ENCODE peak calls at places on chromosomes 4 and X, in nine cellular contexts. T is AG04449, N is endothelial cell of umbilical vein, F is neural progenitor cell, A is Peyer's patch, Z is cardiac fibroblast, E is spleen, S is OCI-LY7, P is foreskin fibroblast. H is an unnamed sample.
A peak's percentile ranks its signal among the peaks of the same experiment; 100 is the strongest.

GRCh38 chr4:141307241-141307689 is 86.6 kb downstream of the ZNF330 start:
- DNase-seq in T (peak; percentile 29), N (peak; percentile 69), F (peak; percentile 67), A (peak; percentile 67), Z (peak; percentile 74), E (peak; percentile 82), S (peak; percentile 48), P (peak; percentile 79), H (peak; percentile 52)

GRCh38 chr4:2305766-2306501 is 44.0 kb upstream of the MXD4 start:
- DNase-seq in T (no peak), N (no peak), F (no peak), A (peak; percentile 12), Z (peak; percentile 18), E (peak; percentile 42), S (no peak), P (peak; percentile 22), H (no peak)

GRCh38 chr4:100754741-100755140 is 236.9 kb upstream of the EMCN start:
- DNase-seq in T (no peak), N (no peak), F (no peak), A (no peak), Z (no peak), E (no peak), S (no peak), P (no peak), H (no peak)

GRCh38 chr4:3836802-3837601 is 70.8 kb downstream of the ADRA2C start:
- DNase-seq in T (no peak), N (no peak), F (peak; percentile 55), A (no peak), Z (no peak), E (no peak), S (peak; percentile 22), P (no peak), H (peak; percentile 63)

GRCh38 chrX:133943507-133943906 is 41.9 kb downstream of the GPC3 start:
- DNase-seq in T (no peak), N (no peak), F (no peak), A (no peak), Z (no peak), E (no peak), S (no peak), P (no peak), H (no peak)

GRCh38 chr4:149638073-149638472 is 177.6 kb downstream of the IQCM start:
- DNase-seq in T (peak; percentile 46), N (no peak), F (no peak), A (no peak), Z (peak; percentile 82), E (no peak), S (no peak), P (peak; percentile 26), H (no peak)

GRCh38 chrX:4909245-4909830 is 1195.9 kb upstream of the PRKX start:
- DNase-seq in T (no peak), N (no peak), F (no peak), A (no peak), Z (no peak), E (no peak), S (no peak), P (no peak), H (no peak)

GRCh38 chr4:33961751-33962150 is 2282.6 kb downstream of the ARAP2 start:
- DNase-seq in T (peak; percentile 26), N (no peak), F (no peak), A (no peak), Z (peak; percentile 3), E (no peak), S (no peak), P (peak; percentile 73), H (no peak)

DNA sequence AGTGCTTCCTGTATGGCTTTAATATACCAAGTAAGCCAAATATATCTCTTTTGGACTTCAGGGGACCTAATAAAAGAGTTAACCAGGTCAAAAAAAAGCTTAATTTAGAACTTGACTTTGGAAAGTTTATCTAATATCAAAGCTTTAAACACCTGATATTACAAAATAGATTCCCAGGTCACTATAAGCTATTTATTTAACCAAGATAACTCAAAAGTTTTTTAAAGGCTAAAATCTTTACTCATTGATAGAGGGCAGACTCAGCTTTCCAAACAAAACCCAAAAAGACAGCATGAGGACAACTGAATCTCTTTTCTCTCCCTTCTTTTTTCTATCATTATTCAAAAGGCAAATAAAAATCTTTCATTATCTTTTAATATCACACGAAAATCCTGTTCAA is 19.5 kb downstream of the NUDT11 start:
- DNase-seq in T (no peak), N (no peak), F (no peak), A (no peak), Z (no peak), E (no peak), S (no peak), P (no peak), H (no peak)
- TF ChIP-seq CTCF in T (no peak), N (no peak), F (no peak), A (no peak), Z (no peak), E (no peak), S (no peak), P (no peak), H (no peak)

DNA sequence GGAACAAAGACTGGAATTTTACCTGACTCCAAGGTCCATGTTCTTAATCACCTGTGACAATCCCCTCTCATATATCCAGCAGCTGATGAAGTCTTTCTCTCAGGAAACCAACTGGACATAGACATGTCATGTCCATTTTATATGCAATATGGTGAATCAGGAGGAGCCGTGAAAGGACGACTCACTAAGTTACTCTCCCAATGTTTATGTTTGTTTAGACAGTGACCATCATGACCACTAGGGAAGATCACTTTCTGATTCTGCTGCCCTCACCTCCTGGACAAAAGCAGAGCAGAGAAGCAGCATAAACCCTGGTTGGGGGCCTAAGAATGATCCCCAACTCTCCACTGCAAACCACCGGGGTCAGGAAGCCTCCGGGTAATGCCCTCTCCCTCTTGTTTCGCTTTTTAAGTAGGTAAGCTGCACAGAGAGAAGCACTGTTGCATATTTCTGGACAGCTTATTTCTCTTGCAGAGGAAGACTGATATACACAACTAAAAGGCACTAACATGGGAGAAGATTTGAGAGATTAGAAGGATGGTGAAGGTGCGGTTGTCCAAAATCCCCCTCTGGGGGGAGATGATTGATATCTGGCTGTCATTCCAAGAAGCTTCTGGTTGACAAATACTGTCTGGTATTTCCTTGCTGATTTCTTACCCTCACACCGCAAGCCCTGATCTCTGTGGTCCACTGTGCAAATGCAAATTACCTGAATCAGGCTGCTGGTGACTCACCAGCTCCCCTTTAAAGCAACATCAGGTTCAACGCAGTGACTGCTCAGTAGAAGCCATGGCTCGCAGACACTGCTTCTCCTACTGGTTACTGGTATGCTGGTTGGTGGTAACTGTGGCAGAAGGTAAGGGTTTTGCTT is at the start of gene ODAPH:
- DNase-seq in T (no peak), N (no peak), F (no peak), A (peak; percentile 60), Z (peak; percentile 40), E (no peak), S (no peak), P (no peak), H (no peak)
- TF ChIP-seq CTCF in T (no peak), N (no peak), F (no peak), A (no peak), Z (no peak), E (no peak), S (no peak), P (no peak), H (no peak)

GRCh38 chrX:16897445-16897844 is 27.3 kb upstream of the RBBP7 start:
- DNase-seq in T (no peak), N (no peak), F (no peak), A (no peak), Z (no peak), E (no peak), S (no peak), P (no peak), H (no peak)
- TF ChIP-seq CTCF in T (no peak), N (no peak), F (no peak), A (no peak), Z (no peak), E (no peak), S (no peak), P (no peak), H (no peak)

GRCh38 chr4:151957163-151957562 is 196.4 kb upstream of the GATB start:
- DNase-seq in T (no peak), N (no peak), F (peak; percentile 88), A (no peak), Z (no peak), E (no peak), S (no peak), P (no peak), H (no peak)
- TF ChIP-seq CTCF in T (no peak), N (no peak), F (no peak), A (no peak), Z (no peak), E (no peak), S (no peak), P (peak; percentile 4), H (no peak)

H was measured in glutamatergic neuron.